ENCODE peak calls at places on chromosomes 11 and 22, in ten cellular contexts. One of them, this sample, is unnamed.

GRCh38 chr11:83355406-83355805 is 69.2 kb upstream of the CCDC90B start:
- DNase-seq in stomach: no peak
- DNase-seq in CD4-positive, alpha-beta memory T cell: no peak
- DNase-seq in lower lobe of right lung: no peak
- DNase-seq in IMR-90: no peak
- DNase-seq in adrenal gland: no peak
- DNase-seq in lung: no peak
- DNase-seq in heart left ventricle: no peak
- DNase-seq in astrocyte: no peak
- DNase-seq in CD4-positive, CD25-positive, alpha-beta regulatory T cell: no peak
- DNase-seq in this sample: no peak

GRCh38 chr22:17773606-17774205 is 563 bp downstream of the BID start:
- DNase-seq in stomach: peak; percentile 59
- DNase-seq in lung: no peak
- DNase-seq in heart left ventricle: peak; percentile 47
- DNase-seq in lower lobe of right lung: peak; percentile 65
- DNase-seq in astrocyte: no peak
- DNase-seq in CD4-positive, CD25-positive, alpha-beta regulatory T cell: peak; percentile 35
- DNase-seq in adrenal gland: no peak
- DNase-seq in CD4-positive, alpha-beta memory T cell: peak; percentile 57
- DNase-seq in IMR-90: peak; percentile 28
- DNase-seq in this sample: peak; percentile 70

GRCh38 chr11:46381836-46382643 is 571 bp downstream of the MDK start:
- DNase-seq in astrocyte: no peak
- DNase-seq in CD4-positive, CD25-positive, alpha-beta regulatory T cell: no peak
- DNase-seq in heart left ventricle: peak; percentile 29
- DNase-seq in IMR-90: no peak
- DNase-seq in adrenal gland: peak; percentile 25
- DNase-seq in lower lobe of right lung: no peak
- DNase-seq in lung: no peak
- DNase-seq in CD4-positive, alpha-beta memory T cell: no peak
- DNase-seq in stomach: no peak
- DNase-seq in this sample: no peak

GRCh38 chr11:64376071-64376470 is 17.1 kb downstream of the RPS6KA4 start:
- DNase-seq in lung: no peak
- DNase-seq in lower lobe of right lung: no peak
- DNase-seq in heart left ventricle: no peak
- DNase-seq in CD4-positive, alpha-beta memory T cell: no peak
- DNase-seq in IMR-90: no peak
- DNase-seq in stomach: no peak
- DNase-seq in CD4-positive, CD25-positive, alpha-beta regulatory T cell: no peak
- DNase-seq in astrocyte: no peak
- DNase-seq in adrenal gland: no peak
- DNase-seq in this sample: no peak

GRCh38 chr11:78268516-78269410 is 80.0 kb downstream of the USP35 start:
- DNase-seq in adrenal gland: peak; percentile 39
- DNase-seq in CD4-positive, CD25-positive, alpha-beta regulatory T cell: no peak
- DNase-seq in lung: no peak
- DNase-seq in IMR-90: peak; percentile 26
- DNase-seq in lower lobe of right lung: no peak
- DNase-seq in stomach: no peak
- DNase-seq in astrocyte: peak; percentile 33
- DNase-seq in CD4-positive, alpha-beta memory T cell: no peak
- DNase-seq in heart left ventricle: peak; percentile 69
- DNase-seq in this sample: no peak

GRCh38 chr22:20025401-20026203 is 4.7 kb downstream of the TANGO2 start:
- DNase-seq in lung: no peak
- DNase-seq in lower lobe of right lung: no peak
- DNase-seq in astrocyte: no peak
- DNase-seq in CD4-positive, CD25-positive, alpha-beta regulatory T cell: no peak
- DNase-seq in IMR-90: no peak
- DNase-seq in stomach: no peak
- DNase-seq in CD4-positive, alpha-beta memory T cell: no peak
- DNase-seq in adrenal gland: no peak
- DNase-seq in heart left ventricle: no peak
- DNase-seq in this sample: no peak

GRCh38 chr11:111795333-111795985 is 29.3 kb upstream of the PPP2R1B start:
- DNase-seq in CD4-positive, alpha-beta memory T cell: no peak
- DNase-seq in lung: no peak
- DNase-seq in adrenal gland: peak; percentile 74
- DNase-seq in lower lobe of right lung: no peak
- DNase-seq in astrocyte: peak; percentile 60
- DNase-seq in heart left ventricle: no peak
- DNase-seq in stomach: no peak
- DNase-seq in CD4-positive, CD25-positive, alpha-beta regulatory T cell: no peak
- DNase-seq in IMR-90: peak; percentile 82
- DNase-seq in this sample: no peak

GRCh38 chr22:40853961-40854360 is 2.5 kb downstream of the ST13 start:
- DNase-seq in lung: no peak
- DNase-seq in lower lobe of right lung: no peak
- DNase-seq in heart left ventricle: no peak
- DNase-seq in CD4-positive, CD25-positive, alpha-beta regulatory T cell: no peak
- DNase-seq in astrocyte: no peak
- DNase-seq in adrenal gland: no peak
- DNase-seq in stomach: no peak
- DNase-seq in IMR-90: no peak
- DNase-seq in CD4-positive, alpha-beta memory T cell: no peak
- DNase-seq in this sample: no peak

GRCh38 chr11:41578421-41579047 is 119.1 kb upstream of the LRRC4C start:
- DNase-seq in heart left ventricle: no peak
- DNase-seq in adrenal gland: no peak
- DNase-seq in IMR-90: no peak
- DNase-seq in stomach: no peak
- DNase-seq in CD4-positive, CD25-positive, alpha-beta regulatory T cell: no peak
- DNase-seq in astrocyte: peak; percentile 78
- DNase-seq in CD4-positive, alpha-beta memory T cell: no peak
- DNase-seq in lower lobe of right lung: no peak
- DNase-seq in lung: no peak
- DNase-seq in this sample: no peak

GRCh38 chr11:127965947-127966668 is 621.2 kb downstream of the ETS1 start:
- DNase-seq in lung: no peak
- DNase-seq in CD4-positive, alpha-beta memory T cell: no peak
- DNase-seq in IMR-90: peak; percentile 1
- DNase-seq in stomach: no peak
- DNase-seq in astrocyte: peak; percentile 3
- DNase-seq in CD4-positive, CD25-positive, alpha-beta regulatory T cell: no peak
- DNase-seq in adrenal gland: no peak
- DNase-seq in heart left ventricle: no peak
- DNase-seq in lower lobe of right lung: no peak
- DNase-seq in this sample: no peak
- H3K9me3 ChIP-seq in lung: no peaks in the 10 kb centered on the region
- H3K9me3 ChIP-seq in CD4-positive, alpha-beta memory T cell: no peaks in the 10 kb centered on the region
- H3K9me3 ChIP-seq in IMR-90: no peaks in the 10 kb centered on the region
- H3K9me3 ChIP-seq in stomach: peaks cover 3% of the 10 kb centered on the region
- H3K9me3 ChIP-seq in astrocyte: no peaks in the 10 kb centered on the region
- H3K9me3 ChIP-seq in CD4-positive, CD25-positive, alpha-beta regulatory T cell: no peaks in the 10 kb centered on the region
- H3K9me3 ChIP-seq in adrenal gland: no peaks in the 10 kb centered on the region
- H3K9me3 ChIP-seq in heart left ventricle: no peaks in the 10 kb centered on the region
- H3K9me3 ChIP-seq in lower lobe of right lung: no peaks in the 10 kb centered on the region
- H3K9me3 ChIP-seq in this sample: no peaks in the 10 kb centered on the region

DNA sequence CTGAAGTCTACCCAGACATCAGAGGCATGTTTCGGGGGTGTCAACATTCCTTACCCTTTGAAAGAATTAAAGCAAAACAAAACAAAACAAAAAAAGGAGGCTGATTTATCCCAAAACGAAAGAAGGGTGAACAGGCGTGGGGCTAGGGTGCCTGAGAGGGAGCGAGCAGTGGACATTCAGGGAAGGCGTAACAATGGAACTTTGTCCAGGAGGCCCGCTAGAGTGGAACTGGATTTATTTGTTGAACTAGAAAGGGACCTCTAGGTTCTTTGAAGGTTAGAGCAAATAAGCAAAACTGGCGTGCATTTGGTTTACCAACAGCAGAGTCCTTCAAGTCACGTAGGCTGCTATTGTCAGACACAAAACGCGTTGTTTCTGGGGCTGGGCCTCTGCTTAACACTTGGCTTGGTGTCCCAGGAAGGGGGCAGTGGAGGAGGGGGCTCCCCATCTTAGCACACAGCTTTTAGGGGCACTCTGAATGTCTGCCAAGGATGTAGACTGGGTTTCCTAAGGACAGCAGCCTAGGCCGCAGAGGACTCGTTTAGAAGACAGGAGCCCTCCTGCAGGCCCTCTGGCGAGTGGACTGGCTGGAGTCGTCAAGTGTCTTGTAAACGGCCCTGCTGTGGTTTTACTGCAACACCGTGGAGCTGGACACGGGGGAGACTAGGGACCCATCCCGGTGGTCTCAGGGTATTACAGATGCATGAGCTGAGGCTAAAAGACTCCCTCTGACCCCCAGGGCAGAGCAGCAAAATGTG is 203.7 kb upstream of the SORL1-AS1 start:
- DNase-seq in lung: no peak
- DNase-seq in stomach: no peak
- DNase-seq in heart left ventricle: no peak
- DNase-seq in IMR-90: no peak
- DNase-seq in astrocyte: no peak
- DNase-seq in CD4-positive, CD25-positive, alpha-beta regulatory T cell: no peak
- DNase-seq in CD4-positive, alpha-beta memory T cell: no peak
- DNase-seq in adrenal gland: peak; percentile 14
- DNase-seq in lower lobe of right lung: no peak
- DNase-seq in this sample: peak; percentile 12
- H3K4me3 ChIP-seq in lung: no peak overlapping the region
- H3K4me3 ChIP-seq in stomach: peak overlapping the region; percentile 38
- H3K4me3 ChIP-seq in heart left ventricle: peak overlapping the region; percentile 62
- H3K4me3 ChIP-seq in IMR-90: peak overlapping the region; percentile 3
- H3K4me3 ChIP-seq in astrocyte: peak overlapping the region; percentile 67
- H3K4me3 ChIP-seq in CD4-positive, CD25-positive, alpha-beta regulatory T cell: peak overlapping the region; percentile 13
- H3K4me3 ChIP-seq in CD4-positive, alpha-beta memory T cell: no peak overlapping the region
- H3K4me3 ChIP-seq in adrenal gland: no peak overlapping the region
- H3K4me3 ChIP-seq in lower lobe of right lung: peak overlapping the region; percentile 53
- H3K4me3 ChIP-seq in this sample: no peak overlapping the region

DNA sequence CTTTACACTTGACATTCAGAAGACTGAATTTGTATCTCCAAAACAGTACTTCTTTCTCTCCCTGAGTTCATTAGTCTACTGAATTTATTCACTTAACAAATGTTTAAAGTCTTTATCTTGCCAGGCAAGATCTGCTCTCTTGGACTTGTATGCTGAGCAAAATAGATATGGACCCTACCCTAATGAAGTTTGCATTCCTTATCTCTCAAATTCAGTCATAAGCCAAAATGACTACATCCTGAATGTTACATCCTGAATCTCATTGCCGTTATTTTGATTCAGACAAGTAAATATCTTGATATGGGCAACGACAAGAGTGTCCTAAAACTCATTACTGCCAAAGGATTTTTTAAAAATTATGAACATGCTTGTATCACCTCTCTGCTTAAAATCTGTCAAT is 29.7 kb downstream of the FAR1 start:
- DNase-seq in adrenal gland: no peak
- DNase-seq in IMR-90: no peak
- DNase-seq in lower lobe of right lung: no peak
- DNase-seq in lung: no peak
- DNase-seq in heart left ventricle: no peak
- DNase-seq in astrocyte: no peak
- DNase-seq in stomach: no peak
- DNase-seq in CD4-positive, alpha-beta memory T cell: no peak
- DNase-seq in CD4-positive, CD25-positive, alpha-beta regulatory T cell: no peak
- DNase-seq in this sample: no peak
- H3K27ac ChIP-seq in adrenal gland: no peak overlapping the region
- H3K27ac ChIP-seq in IMR-90: no peak overlapping the region
- H3K27ac ChIP-seq in lower lobe of right lung: no peak overlapping the region
- H3K27ac ChIP-seq in lung: no peak overlapping the region
- H3K27ac ChIP-seq in heart left ventricle: no peak overlapping the region
- H3K27ac ChIP-seq in astrocyte: no peak overlapping the region
- H3K27ac ChIP-seq in stomach: no peak overlapping the region
- H3K27ac ChIP-seq in CD4-positive, alpha-beta memory T cell: no peak overlapping the region
- H3K27ac ChIP-seq in CD4-positive, CD25-positive, alpha-beta regulatory T cell: no peak overlapping the region
- H3K27ac ChIP-seq in this sample: no peak overlapping the region

DNA sequence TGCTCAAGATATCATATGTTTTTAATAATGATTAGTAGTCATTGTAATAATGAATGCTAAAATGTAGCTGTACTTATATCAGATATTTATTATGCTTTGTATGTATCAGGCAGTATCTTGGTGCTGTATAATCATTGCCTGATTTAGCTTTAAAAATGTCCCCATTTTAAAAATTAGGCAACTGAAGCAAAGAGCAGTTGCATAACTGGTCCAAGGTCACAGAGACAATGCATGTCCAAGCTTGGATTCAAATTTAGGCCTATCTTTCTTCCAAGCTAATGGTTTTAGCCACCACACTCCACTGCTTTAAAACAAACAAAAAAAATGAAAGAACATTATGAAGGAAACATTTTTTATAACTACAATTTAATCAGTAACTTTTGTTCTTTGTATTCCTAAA is 725.8 kb upstream of the RAG2 start:
- DNase-seq in heart left ventricle: no peak
- DNase-seq in IMR-90: no peak
- DNase-seq in stomach: no peak
- DNase-seq in CD4-positive, alpha-beta memory T cell: no peak
- DNase-seq in lung: no peak
- DNase-seq in astrocyte: no peak
- DNase-seq in lower lobe of right lung: no peak
- DNase-seq in adrenal gland: no peak
- DNase-seq in CD4-positive, CD25-positive, alpha-beta regulatory T cell: no peak
- DNase-seq in this sample: no peak
- H3K9me3 ChIP-seq in heart left ventricle: no peaks in the 10 kb centered on the region
- H3K9me3 ChIP-seq in IMR-90: no peaks in the 10 kb centered on the region
- H3K9me3 ChIP-seq in stomach: no peaks in the 10 kb centered on the region
- H3K9me3 ChIP-seq in CD4-positive, alpha-beta memory T cell: no peaks in the 10 kb centered on the region
- H3K9me3 ChIP-seq in lung: no peaks in the 10 kb centered on the region
- H3K9me3 ChIP-seq in astrocyte: no peaks in the 10 kb centered on the region
- H3K9me3 ChIP-seq in lower lobe of right lung: no peaks in the 10 kb centered on the region
- H3K9me3 ChIP-seq in adrenal gland: no peaks in the 10 kb centered on the region
- H3K9me3 ChIP-seq in CD4-positive, CD25-positive, alpha-beta regulatory T cell: no peaks in the 10 kb centered on the region
- H3K9me3 ChIP-seq in this sample: no peaks in the 10 kb centered on the region